ENCODE peak calls at places on chromosomes 13 and 19, in nine cellular contexts. R is sigmoid colon, E is GM23338, Q is HepG2, X is suprapubic skin, V is GM12878, Y is vagina, A is stomach, C is breast epithelium. Z is an unnamed sample. For H3K4me1, the result is how much of the 10 kb centered on the place peaks cover.

GRCh38 chr19:2278504-2279158 is 3.3 kb downstream of the PEAK3 start:
- DNase-seq in R (no peak), E (no peak), Q (no peak), X (peak), V (no peak), Y (no peak), A (no peak), C (no peak), Z (no peak)

GRCh38 chr13:50170447-50171037 is 155.3 kb downstream of the KCNRG start:
- DNase-seq in R (no peak), E (no peak), Q (no peak), X (no peak), V (no peak), Y (no peak), A (no peak), C (no peak), Z (no peak)

GRCh38 chr13:98483636-98484288 is 93.1 kb downstream of the STK24 start:
- DNase-seq in R (no peak), E (no peak), Q (no peak), X (peak), V (no peak), Y (no peak), A (no peak), C (no peak), Z (peak)

GRCh38 chr13:78137404-78138142 is 218.9 kb upstream of the EDNRB start:
- DNase-seq in R (no peak), E (peak), Q (peak), X (no peak), V (peak), Y (no peak), A (no peak), C (no peak), Z (peak)

GRCh38 chr13:86581711-86582110 is 782.5 kb upstream of the SLITRK6 start:
- DNase-seq in R (no peak), E (no peak), Q (no peak), X (no peak), V (no peak), Y (no peak), A (no peak), C (no peak), Z (no peak)

GRCh38 chr13:110593430-110594130 is 21.8 kb upstream of the NAXD start:
- DNase-seq in R (no peak), E (peak), Q (peak), X (no peak), V (no peak), Y (no peak), A (no peak), C (no peak), Z (peak)

GRCh38 chr13:49063526-49063925 is 87.8 kb downstream of the FNDC3A start:
- DNase-seq in R (no peak), E (no peak), Q (no peak), X (no peak), V (no peak), Y (no peak), A (no peak), C (no peak), Z (no peak)

GRCh38 chr13:28805193-28805819 is 14.8 kb upstream of the MTUS2 start:
- DNase-seq in R (no peak), E (peak), Q (no peak), X (no peak), V (no peak), Y (no peak), A (no peak), C (no peak), Z (no peak)

GRCh38 chr13:39107484-39108040 is 69.3 kb downstream of the NHLRC3 start:
- DNase-seq in R (no peak), E (no peak), Q (no peak), X (no peak), V (no peak), Y (no peak), A (no peak), C (no peak), Z (no peak)

GRCh38 chr13:39956036-39956435 is 300.6 kb downstream of the COG6 start:
- DNase-seq in R (no peak), E (no peak), Q (no peak), X (no peak), V (peak), Y (no peak), A (no peak), C (no peak), Z (no peak)

GRCh38 chr13:47708386-47708785 is 292.7 kb downstream of the SUCLA2 start:
- DNase-seq in R (no peak), E (no peak), Q (no peak), X (no peak), V (no peak), Y (no peak), A (no peak), C (no peak), Z (no peak)

GRCh38 chr19:679418-680286 is 3.5 kb downstream of the FSTL3 start:
- DNase-seq in R (peak), E (peak), Q (no peak), X (no peak), V (no peak), Y (no peak), A (peak), C (peak), Z (no peak)

GRCh38 chr13:114077938-114078335 is 54.5 kb downstream of the RASA3 start:
- DNase-seq in R (peak), E (peak), Q (no peak), X (peak), V (no peak), Y (no peak), A (no peak), C (no peak), Z (no peak)

GRCh38 chr19:42282810-42283247 is 13.8 kb downstream of the CIC start:
- DNase-seq in R (peak), E (no peak), Q (no peak), X (no peak), V (no peak), Y (no peak), A (no peak), C (no peak), Z (no peak)

GRCh38 chr13:47250141-47250540 is 353.3 kb upstream of the HTR2A start:
- DNase-seq in R (peak), E (no peak), Q (no peak), X (no peak), V (no peak), Y (no peak), A (no peak), C (no peak), Z (no peak)

GRCh38 chr19:7224205-7224833 is 69.9 kb downstream of the INSR start:
- DNase-seq in R (peak), E (no peak), Q (peak), X (peak), V (no peak), Y (no peak), A (peak), C (no peak), Z (peak)

GRCh38 chr13:49977992-49978391 is 18.9 kb upstream of the TRIM13 start:
- DNase-seq in R (no peak), E (no peak), Q (no peak), X (no peak), V (no peak), Y (no peak), A (no peak), C (no peak), Z (no peak)

GRCh38 chr19:35040474-35040825 is 1.1 kb upstream of the HPN start:
- DNase-seq in R (no peak), E (no peak), Q (no peak), X (no peak), V (no peak), Y (no peak), A (no peak), C (no peak), Z (no peak)

GRCh38 chr19:35039881-35040456 is 1.6 kb upstream of the HPN start:
- DNase-seq in R (no peak), E (peak), Q (peak), X (no peak), V (no peak), Y (no peak), A (no peak), C (no peak), Z (no peak)

GRCh38 chr19:35040826-35041547 is 534 bp upstream of the HPN start:
- DNase-seq in R (peak), E (peak), Q (peak), X (peak), V (no peak), Y (no peak), A (peak), C (peak), Z (peak)

GRCh38 chr19:35037716-35038622 is 3.6 kb upstream of the HPN start:
- DNase-seq in R (no peak), E (no peak), Q (no peak), X (no peak), V (peak), Y (no peak), A (no peak), C (no peak), Z (no peak)

DNA sequence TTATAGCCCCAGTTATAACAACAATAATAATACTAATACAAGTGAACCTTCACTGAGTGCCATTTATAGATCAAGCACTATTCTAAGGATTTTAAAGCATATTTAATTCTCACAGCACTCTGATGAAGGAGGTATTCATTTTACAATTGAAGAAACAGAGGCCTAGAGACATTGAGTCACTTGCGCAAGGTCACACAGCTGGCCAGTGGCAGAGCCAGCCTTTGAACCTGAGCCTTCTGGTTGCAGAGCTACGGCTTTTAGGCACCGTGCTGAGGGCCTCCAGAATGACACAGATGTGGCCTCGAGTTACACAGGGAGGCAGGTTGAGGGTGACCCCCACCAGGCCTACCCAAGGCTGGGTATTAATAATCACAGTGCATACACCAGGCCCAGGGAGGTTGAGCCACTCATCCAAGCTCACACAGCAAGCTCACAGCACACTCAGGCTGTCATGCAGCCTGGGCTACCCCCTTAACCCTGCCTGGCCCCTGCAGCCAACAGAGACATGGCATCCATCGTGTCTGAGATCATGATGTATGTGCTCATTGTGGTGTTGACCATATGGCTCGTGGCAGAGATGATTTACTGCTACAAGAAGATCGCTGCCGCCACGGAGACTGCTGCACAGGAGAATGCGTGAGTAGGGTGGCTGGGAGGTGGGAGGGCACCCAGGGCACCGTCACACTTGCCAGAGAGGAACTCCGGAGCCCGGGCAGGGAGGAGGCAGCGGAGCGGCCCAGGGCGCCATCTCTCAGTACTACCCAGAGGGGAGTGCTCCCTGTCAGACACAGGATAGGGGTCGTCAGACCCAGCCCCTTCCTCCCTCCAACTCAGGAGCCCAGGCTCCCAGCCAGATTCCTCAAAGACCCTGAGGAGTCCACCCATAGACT is 2.7 kb upstream of the HPN start:
- DNase-seq in R (no peak), E (no peak), Q (no peak), X (no peak), V (no peak), Y (no peak), A (no peak), C (no peak), Z (no peak)
- H3K4me1 ChIP-seq in R (under half), E (under half), Q (under half), X (under half), V (under half), Y (under half), A (under half), C (under half), Z (under half)

GRCh38 chr13:25468330-25469178 is 96.8 kb downstream of the ATP8A2 start:
- DNase-seq in R (no peak), E (peak), Q (no peak), X (no peak), V (no peak), Y (no peak), A (no peak), C (no peak), Z (no peak)
- TF ChIP-seq POLR2AphosphoS5 in R (no peak), E (peak), Q (no peak), X (no peak), V (no peak), Y (no peak), A (no peak), C (no peak), Z (no peak)

DNA sequence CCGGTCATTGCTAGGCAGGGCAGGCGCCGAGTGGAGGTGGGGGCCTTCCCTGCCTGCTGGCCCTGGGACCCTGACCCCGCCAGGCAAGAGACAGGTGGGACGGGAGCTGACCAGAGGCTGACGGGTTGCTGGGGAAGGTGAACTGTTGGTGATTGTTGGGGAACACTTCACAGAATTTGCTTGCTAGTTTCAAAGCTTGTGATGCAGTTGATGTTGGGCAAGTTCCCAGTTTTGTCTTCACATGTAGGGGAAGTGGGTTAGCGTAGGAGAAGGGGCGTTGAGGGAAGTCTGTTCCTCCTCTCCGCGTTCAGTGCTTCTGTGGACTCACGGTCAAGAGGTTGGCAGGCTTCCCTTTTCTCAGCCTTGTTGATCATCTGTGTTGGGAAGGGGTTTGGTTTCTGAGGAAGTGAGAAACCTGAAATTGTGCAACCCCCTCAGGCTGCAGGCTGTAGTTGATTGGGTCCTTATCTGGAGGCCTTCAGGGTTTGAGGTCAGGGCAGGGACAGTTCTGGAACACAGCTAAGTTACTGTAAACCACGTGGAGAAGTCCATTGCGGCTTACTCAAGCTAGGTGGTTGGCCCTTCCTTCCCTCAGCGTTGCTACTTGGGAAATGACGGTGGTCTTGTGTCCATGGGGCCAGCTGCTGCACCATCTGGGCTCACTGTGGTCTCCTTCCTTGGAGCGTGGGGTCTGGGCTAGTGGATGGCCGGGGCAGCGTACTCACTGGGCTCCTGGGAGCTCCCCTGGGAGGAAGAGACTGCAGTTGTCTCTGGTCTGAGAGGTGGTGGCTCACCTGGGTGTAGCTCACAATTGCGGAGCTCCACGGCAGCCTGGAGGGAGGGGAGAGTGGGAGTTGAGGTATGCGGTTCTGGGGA is 7.5 kb downstream of the RPS9 start:
- DNase-seq in R (peak), E (no peak), Q (peak), X (peak), V (peak), Y (no peak), A (peak), C (no peak), Z (no peak)
- H3K4me1 ChIP-seq in R (half or more), E (under half), Q (half or more), X (half or more), V (half or more), Y (half or more), A (half or more), C (under half), Z (under half)

DNA sequence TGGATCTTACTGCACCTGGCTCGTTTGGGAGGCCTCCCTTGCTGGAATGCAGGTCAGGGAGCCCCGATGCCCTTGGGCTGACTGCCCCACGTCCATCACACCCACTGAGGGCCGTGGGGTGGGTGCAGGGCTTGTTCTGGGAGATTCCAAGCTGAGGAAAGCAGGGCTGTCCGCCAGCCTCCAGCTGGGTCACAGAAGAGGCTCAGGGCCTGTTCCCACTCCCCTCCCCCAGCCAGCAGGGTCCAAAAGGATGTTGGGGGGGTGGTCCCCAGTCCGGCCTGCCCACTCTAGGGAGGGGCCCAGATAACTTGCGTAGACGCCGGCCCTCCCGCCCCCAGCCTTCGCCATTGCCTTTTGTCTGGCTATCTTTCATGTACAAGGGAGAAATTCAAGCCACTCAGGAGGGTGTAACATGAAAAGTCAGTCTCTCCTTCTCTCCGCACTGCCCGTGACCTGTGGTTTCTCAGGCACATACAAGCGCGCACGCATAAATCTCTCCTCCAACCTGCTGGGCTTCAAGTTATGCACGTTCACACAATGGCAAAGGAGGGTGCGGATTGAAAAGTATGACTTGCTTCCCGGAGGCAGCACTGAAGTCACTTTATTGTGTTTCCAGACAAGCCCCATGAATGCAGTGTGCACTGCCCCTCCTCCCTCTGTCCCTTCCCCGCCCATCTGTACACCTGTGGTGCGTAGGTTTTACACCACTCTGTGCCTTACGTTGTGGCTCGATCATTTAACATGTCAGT is 20.2 kb downstream of the CARM1 start:
- DNase-seq in R (no peak), E (peak), Q (no peak), X (no peak), V (no peak), Y (no peak), A (peak), C (no peak), Z (peak)
- TF ChIP-seq POLR2AphosphoS5 in R (no peak), E (no peak), Q (no peak), X (no peak), V (no peak), Y (no peak), A (peak), C (no peak), Z (peak)

Z was measured in prostate gland.